ENCODE peak calls at places on chromosomes 4 and X, in four cellular contexts. Y is K562, L is IMR-90, B is caudate nucleus. F is an unnamed sample.

GRCh38 chr4:139951051-139951450 is 202.9 kb downstream of the MAML3 start:
- DNase-seq in Y (no peak), L (no peak), B (no peak), F (no peak)

GRCh38 chr4:185134176-185134869 is 8.7 kb upstream of the SLC25A4 start:
- DNase-seq in Y (peak; percentile 40), L (peak; percentile 61), B (peak; percentile 21), F (peak; percentile 71)

GRCh38 chr4:152606800-152607577 is 71.1 kb upstream of the FBXW7 start:
- DNase-seq in Y (no peak), L (no peak), B (no peak), F (no peak)

GRCh38 chrX:70042399-70043371 is 7.1 kb downstream of the AWAT2 start:
- DNase-seq in Y (peak; percentile 29), L (peak; percentile 42), B (no peak), F (no peak)

GRCh38 chrX:24210190-24210589 is 60.7 kb downstream of the ZFX start:
- DNase-seq in Y (no peak), L (no peak), B (no peak), F (no peak)

GRCh38 chr4:124851741-124852140 is 139.2 kb upstream of the ANKRD50 start:
- DNase-seq in Y (no peak), L (no peak), B (no peak), F (no peak)

GRCh38 chr4:125489952-125490690 is 175.4 kb downstream of the FAT4 start:
- DNase-seq in Y (no peak), L (no peak), B (no peak), F (no peak)

GRCh38 chr4:42655248-42655647 is 1.7 kb downstream of the ATP8A1 start:
- DNase-seq in Y (no peak), L (no peak), B (no peak), F (no peak)

GRCh38 chrX:134925551-134925950 is 65.2 kb upstream of the SMIM10 start:
- DNase-seq in Y (no peak), L (no peak), B (no peak), F (no peak)

GRCh38 chrX:13180807-13181206 is 136.4 kb upstream of the FAM9C start:
- DNase-seq in Y (no peak), L (peak; percentile 49), B (no peak), F (peak; percentile 82)

GRCh38 chrX:149982310-149982709 is 44.0 kb upstream of the EOLA2 start:
- DNase-seq in Y (no peak), L (no peak), B (no peak), F (peak; percentile 54)

GRCh38 chr4:56127698-56128097 is 179.0 kb downstream of the CEP135 start:
- DNase-seq in Y (no peak), L (no peak), B (no peak), F (no peak)

GRCh38 chr4:2060578-2061207 is 1.6 kb downstream of the NAT8L start:
- DNase-seq in Y (no peak), L (no peak), B (no peak), F (no peak)

GRCh38 chr4:141731481-141731880 is 95.1 kb downstream of the IL15 start:
- DNase-seq in Y (no peak), L (peak; percentile 41), B (peak; percentile 88), F (no peak)

GRCh38 chr4:151670843-151671242 is 90.0 kb downstream of the GATB start:
- DNase-seq in Y (no peak), L (no peak), B (no peak), F (no peak)

GRCh38 chr4:180828455-180829018 is 1414.7 kb upstream of the TENM3 start:
- DNase-seq in Y (no peak), L (peak; percentile 83), B (peak; percentile 53), F (peak; percentile 86)

GRCh38 chrX:40173662-40174593 is 76.2 kb upstream of the BCOR start:
- DNase-seq in Y (no peak), L (no peak), B (peak; percentile 15), F (peak; percentile 39)

GRCh38 chrX:148567229-148567628 is 66.8 kb downstream of the AFF2 start:
- DNase-seq in Y (peak; percentile 10), L (peak; percentile 25), B (no peak), F (peak; percentile 59)

GRCh38 chr4:172323288-172323687 is 510.1 kb downstream of the GALNTL6 start:
- DNase-seq in Y (no peak), L (no peak), B (no peak), F (no peak)

GRCh38 chr4:180058731-180059215 is 2184.4 kb upstream of the TENM3 start:
- DNase-seq in Y (no peak), L (peak; percentile 44), B (peak; percentile 73), F (peak; percentile 51)

GRCh38 chrX:19698125-19698524 is 182.8 kb upstream of the MAP3K15 start:
- DNase-seq in Y (no peak), L (peak; percentile 50), B (no peak), F (peak; percentile 60)

GRCh38 chr4:151745727-151746231 is 15.0 kb downstream of the GATB start:
- DNase-seq in Y (peak; percentile 26), L (peak; percentile 45), B (no peak), F (no peak)

GRCh38 chrX:113384628-113385027 is 544.0 kb upstream of the AMOT start:
- DNase-seq in Y (no peak), L (peak; percentile 41), B (no peak), F (no peak)

GRCh38 chr4:102104278-102104677 is 241.0 kb downstream of the SLC39A8 start:
- DNase-seq in Y (no peak), L (no peak), B (no peak), F (no peak)

GRCh38 chr4:6137747-6138135 is 62.6 kb downstream of the JAKMIP1 start:
- DNase-seq in Y (no peak), L (no peak), B (no peak), F (no peak)

GRCh38 chr4:82181789-82182188 is 192.0 kb downstream of the HNRNPD start:
- DNase-seq in Y (no peak), L (no peak), B (no peak), F (no peak)

GRCh38 chr4:7399433-7400234 is 35.1 kb downstream of the PSAPL1 start:
- DNase-seq in Y (no peak), L (no peak), B (no peak), F (no peak)

GRCh38 chr4:67158669-67159068 is 386.6 kb downstream of the CENPC start:
- DNase-seq in Y (no peak), L (no peak), B (no peak), F (no peak)

GRCh38 chr4:169241480-169241879 is 29.3 kb downstream of the SH3RF1 start:
- DNase-seq in Y (no peak), L (no peak), B (no peak), F (no peak)

GRCh38 chr4:169246957-169247396 is 23.8 kb downstream of the SH3RF1 start:
- DNase-seq in Y (no peak), L (no peak), B (no peak), F (no peak)

GRCh38 chr4:169243808-169244207 is 26.9 kb downstream of the SH3RF1 start:
- DNase-seq in Y (no peak), L (peak; percentile 61), B (no peak), F (no peak)

GRCh38 chr4:169248645-169249044 is 22.1 kb downstream of the SH3RF1 start:
- DNase-seq in Y (no peak), L (no peak), B (no peak), F (no peak)

DNA sequence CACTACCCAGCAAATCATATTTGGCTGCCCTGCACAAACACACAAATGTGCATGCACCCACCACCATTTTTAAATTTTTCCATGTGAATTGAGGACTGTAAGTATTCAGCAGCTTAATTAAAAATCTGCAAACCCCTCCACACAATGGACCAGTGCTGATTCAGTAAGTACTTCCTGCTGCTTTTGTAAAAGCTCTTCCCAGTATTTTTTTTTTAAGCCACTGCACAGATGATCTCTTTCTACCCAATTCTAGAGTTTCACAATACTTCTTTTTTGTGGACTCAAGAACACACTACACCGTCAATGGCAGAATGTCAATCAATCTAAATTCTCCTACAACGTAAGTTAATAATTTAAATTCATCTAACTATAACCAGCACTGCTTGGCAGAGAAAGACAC is 26.5 kb downstream of the SH3RF1 start:
- DNase-seq in Y (no peak), L (no peak), B (no peak), F (no peak)
- H3K27ac ChIP-seq in Y (no peak overlapping the region), L (no peak overlapping the region), B (no peak overlapping the region), F (no peak overlapping the region)

GRCh38 chr4:13540446-13541175 is 3.7 kb downstream of the NKX3-2 start:
- DNase-seq in Y (no peak), L (no peak), B (no peak), F (no peak)

GRCh38 chr4:13542577-13543042 is 1.7 kb downstream of the NKX3-2 start:
- DNase-seq in Y (no peak), L (no peak), B (no peak), F (no peak)

GRCh38 chr4:13541720-13542576 is 2.4 kb downstream of the NKX3-2 start:
- DNase-seq in Y (no peak), L (no peak), B (peak; percentile 4), F (no peak)

GRCh38 chr4:13539721-13540445 is 4.4 kb downstream of the NKX3-2 start:
- DNase-seq in Y (no peak), L (no peak), B (no peak), F (no peak)

DNA sequence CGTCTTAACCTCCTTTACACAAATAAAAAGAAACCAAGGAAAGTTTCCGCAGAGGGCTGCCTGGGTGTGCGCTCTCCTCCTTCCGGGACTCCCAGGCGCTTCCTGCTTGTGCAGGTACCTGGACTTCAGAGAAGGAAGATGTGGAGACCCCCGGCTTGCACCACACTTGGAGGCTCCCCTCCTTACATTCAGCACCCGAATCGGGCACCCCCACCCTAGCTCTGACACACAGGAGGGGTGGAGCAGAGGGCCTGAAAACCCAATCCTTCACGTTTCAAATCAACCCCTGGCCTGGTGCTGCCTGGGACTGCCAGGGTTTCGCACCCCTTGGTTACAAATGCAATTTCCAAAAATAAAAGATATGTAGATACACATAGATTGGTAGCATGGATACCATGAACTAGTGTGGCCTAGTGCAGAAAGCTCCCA is 3.1 kb downstream of the NKX3-2 start:
- DNase-seq in Y (no peak), L (no peak), B (no peak), F (no peak)
- H3K27ac ChIP-seq in Y (no peak overlapping the region), L (no peak overlapping the region), B (no peak overlapping the region), F (no peak overlapping the region)

DNA sequence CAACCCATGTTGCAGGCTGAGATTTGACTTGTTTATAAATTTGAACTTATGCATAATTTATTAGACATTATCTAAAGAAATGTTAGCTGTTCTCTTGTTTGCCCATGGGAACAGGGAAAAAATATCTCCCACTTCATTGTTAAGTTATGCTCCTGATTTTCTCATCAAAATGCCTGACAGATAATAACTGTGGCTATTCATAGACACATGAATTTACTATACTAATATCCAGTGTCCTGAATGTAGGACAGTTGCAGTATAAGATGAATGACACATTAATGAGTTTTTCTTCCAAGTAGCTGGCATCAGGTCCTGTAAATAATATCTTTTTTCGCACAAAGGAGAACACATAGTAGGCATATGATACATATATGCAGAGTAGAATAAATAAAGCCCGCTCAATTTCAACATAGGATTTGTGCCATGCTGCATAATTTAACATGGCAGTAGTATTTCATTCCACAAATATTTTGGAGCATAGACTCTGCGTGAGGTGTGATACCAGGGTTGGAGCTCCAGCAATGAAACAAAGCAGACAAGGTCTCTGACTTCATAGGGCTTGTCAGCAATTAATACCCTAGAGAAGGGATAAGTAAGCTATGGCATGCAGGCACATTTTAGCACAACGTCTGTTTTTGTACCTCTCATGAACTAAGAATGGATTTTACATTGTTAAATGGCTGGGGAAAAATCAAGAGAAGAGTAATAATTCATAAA is 40.4 kb upstream of the DDX53 start:
- DNase-seq in Y (no peak), L (no peak), B (no peak), F (peak; percentile 25)
- H3K27ac ChIP-seq in Y (no peak overlapping the region), L (no peak overlapping the region), B (no peak overlapping the region), F (no peak overlapping the region)

DNA sequence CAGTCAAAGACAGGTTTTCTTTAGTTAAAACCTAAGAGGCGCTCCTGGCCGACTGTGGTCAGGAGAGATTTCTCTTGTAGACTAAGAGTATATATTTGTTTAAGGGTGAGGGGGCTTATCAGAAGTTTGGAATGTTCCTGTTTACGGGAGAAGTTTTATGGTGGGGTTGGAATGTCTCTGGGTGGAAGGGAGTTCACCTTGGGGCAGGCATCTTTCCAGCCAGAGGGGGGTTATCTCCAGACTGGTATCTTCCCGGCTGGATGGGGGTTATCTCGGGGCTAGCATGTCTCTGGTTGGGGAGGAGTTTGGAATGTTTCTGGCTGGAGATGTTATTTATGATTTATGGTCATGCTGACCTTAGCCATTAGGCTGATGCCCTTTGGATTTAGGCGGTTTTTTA is 116.0 kb downstream of the COX7B2 start:
- DNase-seq in Y (no peak), L (no peak), B (no peak), F (no peak)
- H3K27ac ChIP-seq in Y (no peak overlapping the region), L (no peak overlapping the region), B (no peak overlapping the region), F (no peak overlapping the region)